ENCODE peak calls at places on chromosome 15, in four cellular contexts. I, P, F and W are unnamed samples.

GRCh38 chr15:82963356-82964341 is 11.1 kb upstream of the HOMER2 start:
- DNase-seq in P (no peak), I (no peak), F (no peak), W (no peak)

GRCh38 chr15:89662893-89663673 is 7.8 kb upstream of the KIF7 start:
- DNase-seq in I (no peak), F (no peak), P (no peak), W (no peak)

GRCh38 chr15:61173899-61174689 is 55.0 kb downstream of the RORA start:
- DNase-seq in P (no peak), I (no peak), F (no peak), W (no peak)

GRCh38 chr15:64630403-64631107 is 144.8 kb downstream of the RBPMS2 start:
- DNase-seq in P (no peak), F (no peak), I (no peak), W (no peak)

GRCh38 chr15:100559330-100559729 is 30.6 kb upstream of the CERS3 start:
- DNase-seq in P (no peak), I (no peak), F (peak; percentile 3), W (no peak)

GRCh38 chr15:33083232-33084006 is 111.1 kb downstream of the FMN1 start:
- DNase-seq in F (no peak), P (no peak), I (peak; percentile 30), W (no peak)

GRCh38 chr15:83396071-83396470 is 51.1 kb upstream of the SH3GL3 start:
- DNase-seq in I (peak; percentile 60), F (no peak), P (no peak), W (no peak)

GRCh38 chr15:91234759-91235158 is 134.7 kb downstream of the SV2B start:
- DNase-seq in P (no peak), F (no peak), I (no peak), W (no peak)

GRCh38 chr15:70486451-70487379 is 276.6 kb downstream of the UACA start:
- DNase-seq in F (no peak), P (no peak), I (no peak), W (no peak)

GRCh38 chr15:28934645-28935044 is 48.9 kb downstream of the APBA2 start:
- DNase-seq in P (no peak), I (no peak), F (no peak), W (no peak)

GRCh38 chr15:70806992-70807712 is 43.8 kb upstream of the UACA start:
- DNase-seq in F (no peak), I (no peak), P (no peak), W (no peak)

GRCh38 chr15:91853501-91853967 is at the start of gene SLCO3A1:
- DNase-seq in F (no peak), I (peak; percentile 69), P (peak; percentile 54), W (peak; percentile 58)

GRCh38 chr15:43402255-43402654 is 31.4 kb downstream of the TUBGCP4 start:
- DNase-seq in P (no peak), I (no peak), F (no peak), W (no peak)

GRCh38 chr15:48279608-48280007 is 51.6 kb upstream of the DUT start:
- DNase-seq in P (no peak), I (no peak), F (no peak), W (no peak)

GRCh38 chr15:64443747-64444621 is 16.4 kb upstream of the ZNF609 start:
- DNase-seq in F (peak; percentile 10), P (peak; percentile 53), I (no peak), W (no peak)

GRCh38 chr15:64247535-64247905 is 84.7 kb upstream of the PPIB start:
- DNase-seq in I (no peak), F (peak; percentile 35), P (no peak), W (no peak)

GRCh38 chr15:38868326-38869114 is 303.9 kb upstream of the RASGRP1 start:
- DNase-seq in F (peak; percentile 11), P (no peak), I (no peak), W (no peak)

GRCh38 chr15:31147943-31148621 is 46.6 kb upstream of the TRPM1 start:
- DNase-seq in P (no peak), I (no peak), F (peak; percentile 52), W (no peak)

GRCh38 chr15:86935841-86936240 is 856.2 kb downstream of the AGBL1 start:
- DNase-seq in P (no peak), I (peak; percentile 53), F (no peak), W (no peak)

GRCh38 chr15:51266548-51266947 is 71.8 kb downstream of the CYP19A1 start:
- DNase-seq in I (no peak), F (no peak), P (no peak), W (no peak)

GRCh38 chr15:23483821-23484299 is 36.8 kb upstream of the GOLGA6L2 start:
- DNase-seq in F (no peak), I (no peak), P (no peak), W (no peak)

GRCh38 chr15:91426412-91426811 is 326.4 kb downstream of the SV2B start:
- DNase-seq in P (no peak), I (no peak), F (no peak), W (no peak)

GRCh38 chr15:83206387-83206970 is 1.1 kb downstream of the HDGFL3 start:
- DNase-seq in I (no peak), P (no peak), F (no peak), W (no peak)

GRCh38 chr15:23566070-23567050 is 886 bp downstream of the MKRN3 start:
- DNase-seq in F (peak; percentile 60), I (no peak), P (peak; percentile 60), W (no peak)

GRCh38 chr15:48021336-48022086 is 99.3 kb upstream of the SLC24A5 start:
- DNase-seq in I (no peak), F (no peak), P (no peak), W (no peak)

GRCh38 chr15:64878708-64879107 is 33.0 kb upstream of the ANKDD1A start:
- DNase-seq in F (no peak), P (no peak), I (no peak), W (no peak)

GRCh38 chr15:76904461-76905012 is 603 bp downstream of the SCAPER start:
- DNase-seq in F (peak; percentile 28), P (no peak), I (peak; percentile 43), W (peak; percentile 59)

GRCh38 chr15:100763764-100764750 is 115.6 kb upstream of the ALDH1A3 start:
- DNase-seq in I (peak; percentile 5), P (no peak), F (no peak), W (no peak)

GRCh38 chr15:24764375-24765171 is 89.0 kb downstream of the NPAP1 start:
- DNase-seq in I (no peak), F (no peak), P (no peak), W (no peak)

GRCh38 chr15:39298563-39298962 is 282.3 kb upstream of the THBS1 start:
- DNase-seq in P (no peak), I (no peak), F (no peak), W (no peak)

GRCh38 chr15:40486066-40486770 is 15.4 kb downstream of the CHST14 start:
- DNase-seq in P (no peak), F (no peak), I (no peak), W (no peak)
- TF ChIP-seq ELF4 in P (no peak), F (no peak), I (no peak), W (no peak)

GRCh38 chr15:25899870-25900269 is 36.7 kb upstream of the ATP10A start:
- DNase-seq in P (no peak), F (no peak), I (no peak), W (no peak)

GRCh38 chr15:25901841-25902610 is 38.9 kb upstream of the ATP10A start:
- DNase-seq in I (no peak), P (no peak), F (no peak), W (no peak)

GRCh38 chr15:25900901-25901300 is 37.8 kb upstream of the ATP10A start:
- DNase-seq in I (no peak), F (no peak), P (no peak), W (no peak)

GRCh38 chr15:25903024-25903581 is 40.0 kb upstream of the ATP10A start:
- DNase-seq in I (no peak), P (no peak), F (no peak), W (no peak)

DNA sequence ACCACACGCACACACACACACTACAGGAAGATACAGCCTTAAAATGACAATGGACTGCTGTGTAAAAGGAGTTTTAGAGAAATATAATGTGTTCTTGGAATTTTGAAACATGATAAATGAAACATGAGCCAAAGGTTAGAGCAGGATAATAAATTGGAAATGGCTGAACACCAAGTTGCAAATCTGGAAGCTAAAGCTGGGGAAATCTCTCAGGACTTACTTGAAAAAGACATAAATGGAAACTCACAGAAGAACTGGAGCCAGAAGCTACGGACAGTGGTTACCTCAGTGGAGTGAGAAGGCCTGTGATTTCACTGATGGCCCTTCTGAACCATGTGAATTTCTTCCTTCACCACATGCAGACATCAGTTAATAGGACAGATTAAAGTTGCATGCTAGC is 37.3 kb upstream of the ATP10A start:
- DNase-seq in P (no peak), I (no peak), F (no peak), W (no peak)
- TF ChIP-seq ELF4 in P (no peak), I (no peak), F (no peak), W (no peak)

GRCh38 chr15:69271217-69271616 is 27.5 kb upstream of the PAQR5 start:
- DNase-seq in P (no peak), F (no peak), I (no peak), W (no peak)

DNA sequence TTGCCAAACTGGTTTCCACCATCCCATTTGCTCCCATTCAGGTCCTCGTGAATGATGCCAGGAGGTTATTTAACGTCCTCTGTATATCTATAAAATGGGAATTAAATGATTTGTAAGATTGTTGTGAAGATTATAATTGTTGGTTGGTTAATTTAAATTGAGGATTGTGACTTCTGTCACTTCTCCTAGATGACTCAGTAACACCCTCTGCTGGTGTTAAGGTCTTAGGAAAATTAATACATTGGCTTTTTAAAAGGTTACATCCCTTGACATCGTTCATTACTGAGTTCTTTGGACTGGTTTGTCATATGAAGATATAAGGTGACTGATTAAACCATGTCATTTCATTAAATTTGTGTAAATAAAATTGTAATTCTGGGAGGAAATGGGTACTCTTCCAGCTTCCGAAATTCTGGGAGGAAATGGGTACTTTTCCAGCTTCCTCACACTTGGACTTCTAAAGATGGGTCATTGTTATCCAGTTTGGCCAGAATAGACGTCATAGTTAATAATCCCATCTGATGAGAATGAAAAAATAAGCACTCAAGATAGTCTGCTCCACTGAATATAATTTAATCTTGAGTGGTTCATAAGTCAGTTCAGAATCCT is 33.3 kb upstream of the PAQR5 start:
- DNase-seq in I (no peak), F (peak; percentile 47), P (no peak), W (peak; percentile 25)
- TF ChIP-seq ELF4 in I (no peak), F (no peak), P (no peak), W (no peak)

GRCh38 chr15:67685008-67685599 is 140.2 kb upstream of the SKOR1 start:
- DNase-seq in F (peak; percentile 25), I (no peak), P (peak; percentile 15), W (no peak)
- TF ChIP-seq ELF4 in F (no peak), I (no peak), P (no peak), W (no peak)

GRCh38 chr15:68343579-68344225 is 66.2 kb downstream of the FEM1B start:
- DNase-seq in F (no peak), I (no peak), P (no peak), W (no peak)

GRCh38 chr15:68341851-68342336 is 64.3 kb downstream of the FEM1B start:
- DNase-seq in F (no peak), I (no peak), P (no peak), W (no peak)

GRCh38 chr15:68342351-68342750 is 64.8 kb downstream of the FEM1B start:
- DNase-seq in F (no peak), I (no peak), P (no peak), W (no peak)

GRCh38 chr15:68339481-68339880 is 61.9 kb downstream of the FEM1B start:
- DNase-seq in P (no peak), F (no peak), I (no peak), W (no peak)

GRCh38 chr15:68340711-68341671 is 63.4 kb downstream of the FEM1B start:
- DNase-seq in I (no peak), F (no peak), P (no peak), W (no peak)
- TF ChIP-seq ELF4 in I (no peak), F (no peak), P (no peak), W (no peak)